ENCODE peak calls at places on chromosomes 4 and X, in six cellular contexts. N is IMR-90, R is H9, A is mesenchymal stem cell, Z is H1, S is neuronal stem cell. F is an unnamed sample.

GRCh38 chrX:113644426-113644825 is 803.8 kb upstream of the AMOT start:
- DNase-seq in S (no peak), A (peak), Z (no peak), R (no peak), N (no peak), F (no peak)

GRCh38 chr4:52824603-52825310 is 37.4 kb upstream of the RASL11B start:
- DNase-seq in R (peak), Z (no peak), S (no peak), A (peak), N (peak), F (no peak)

GRCh38 chr4:84324850-84325249 is 174.2 kb downstream of the NKX6-1 start:
- DNase-seq in R (no peak), Z (no peak), A (no peak), S (no peak), N (no peak), F (no peak)

GRCh38 chrX:34875204-34875603 is 67.4 kb upstream of the FAM47B start:
- DNase-seq in S (no peak), N (peak), Z (no peak), R (no peak), A (peak), F (no peak)

GRCh38 chrX:34146906-34147305 is 14.8 kb upstream of the FAM47A start:
- DNase-seq in S (no peak), R (no peak), A (no peak), N (no peak), Z (no peak), F (no peak)

GRCh38 chrX:37000140-37000539 is 8.0 kb upstream of the FAM47C start:
- DNase-seq in N (no peak), S (no peak), R (no peak), A (no peak), Z (no peak), F (no peak)

GRCh38 chrX:150692837-150693781 is at the start of gene MTMR1:
- DNase-seq in N (no peak), R (no peak), A (no peak), Z (no peak), S (no peak), F (no peak)

GRCh38 chr4:17097369-17097768 is 198.9 kb upstream of the LDB2 start:
- DNase-seq in R (no peak), N (no peak), Z (no peak), S (no peak), A (no peak), F (no peak)

DNA sequence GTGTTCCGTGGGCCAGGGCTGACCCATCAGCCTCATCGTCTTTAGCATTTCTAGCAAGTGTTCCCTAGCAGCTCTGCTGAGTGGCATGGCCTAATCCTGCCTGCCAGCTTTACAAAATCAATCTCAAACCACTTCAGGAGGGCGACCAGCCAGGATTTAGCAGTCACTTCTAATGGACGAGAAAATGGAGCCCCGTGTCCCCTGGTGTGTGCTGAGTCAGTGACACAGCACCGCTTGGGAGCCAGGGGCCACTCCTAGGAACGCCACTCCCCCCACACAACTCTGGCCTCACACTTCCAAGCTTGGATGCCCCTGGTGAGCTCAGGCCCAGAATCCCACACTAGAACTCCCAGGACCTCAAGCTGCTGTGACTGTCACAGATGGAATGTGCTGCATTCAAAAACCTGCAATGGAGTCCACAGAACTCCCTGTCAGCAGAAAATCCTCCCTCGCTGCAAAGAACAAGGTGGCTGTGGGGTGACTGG is 311.2 kb upstream of the GATB start:
- DNase-seq in A (no peak), R (no peak), S (no peak), N (peak), Z (no peak), F (no peak)
- H2AFZ ChIP-seq in A (no peak), R (no peak), S (no peak), N (peak), Z (no peak), F (no peak)

DNA sequence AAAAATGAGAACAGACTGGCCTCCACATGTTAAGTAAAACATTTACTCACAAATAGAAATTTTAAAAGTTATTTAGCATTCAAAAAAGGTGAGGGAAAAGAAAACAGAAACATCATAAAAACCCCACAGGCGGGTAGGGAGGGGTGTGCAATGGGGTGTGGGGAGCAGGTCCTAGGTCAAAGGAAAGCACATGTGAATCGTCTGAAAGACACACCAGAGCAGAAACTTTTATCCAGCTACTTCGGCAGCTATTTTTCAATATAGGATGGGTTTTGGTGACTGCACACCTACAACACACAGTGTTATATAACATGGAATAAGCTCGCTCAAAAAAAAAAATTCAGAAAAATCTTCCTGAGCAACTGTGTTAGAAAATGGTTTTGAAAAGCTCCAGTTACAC is 1.6 kb downstream of the OTUD4 start:
- DNase-seq in A (peak), R (no peak), N (no peak), S (no peak), Z (no peak), F (no peak)
- H3K4ac ChIP-seq in A (no peak), R (no peak), N (peak), S (no peak), Z (no peak), F (no peak)

GRCh38 chr4:163550869-163551267 is 56.4 kb downstream of the TMA16 start:
- DNase-seq in Z (no peak), S (no peak), N (no peak), A (no peak), R (no peak), F (no peak)
- H2AFZ ChIP-seq in Z (peak), S (no peak), N (no peak), A (no peak), R (peak), F (no peak)

GRCh38 chr4:82710202-82710929 is 88.2 kb downstream of the SCD5 start:
- DNase-seq in Z (no peak), R (peak), A (no peak), N (no peak), S (no peak), F (no peak)
- H3K4ac ChIP-seq in Z (no peak), R (no peak), A (peak), N (no peak), S (no peak), F (no peak)

GRCh38 chr4:180925800-180926199 is 1317.4 kb upstream of the TENM3 start:
- DNase-seq in A (no peak), N (peak), R (no peak), S (no peak), Z (no peak), F (peak)

GRCh38 chr4:180926277-180926676 is 1316.9 kb upstream of the TENM3 start:
- DNase-seq in N (no peak), S (no peak), Z (no peak), A (no peak), R (peak), F (no peak)

DNA sequence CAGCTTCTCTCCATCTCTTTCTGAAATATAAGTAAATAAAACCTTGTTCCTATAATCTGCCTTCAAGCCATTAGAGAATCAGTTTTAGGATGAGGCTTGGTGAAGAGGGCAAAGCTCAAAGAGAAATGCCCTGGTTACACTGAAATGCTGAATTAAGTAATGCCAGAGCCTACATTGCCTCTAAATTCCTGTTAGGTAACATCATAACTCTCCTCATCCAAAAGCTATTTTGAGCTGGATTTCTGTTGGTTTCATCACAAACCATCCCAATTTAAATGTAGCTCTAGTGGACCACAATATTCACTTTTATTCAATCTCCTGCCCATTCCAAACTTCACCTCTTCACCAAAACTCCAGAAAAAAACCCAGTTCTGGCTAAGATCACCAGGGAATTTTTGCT is 1319.7 kb upstream of the TENM3 start:
- DNase-seq in S (no peak), Z (no peak), N (peak), A (peak), R (no peak), F (peak)
- H2AFZ ChIP-seq in S (no peak), Z (no peak), N (no peak), A (no peak), R (no peak), F (no peak)

GRCh38 chrX:274904-275475 is 6.2 kb upstream of the PLCXD1 start:
- DNase-seq in N (no peak), Z (peak), R (peak), A (peak), S (peak), F (no peak)

GRCh38 chrX:275967-276587 is 5.1 kb upstream of the PLCXD1 start:
- DNase-seq in S (peak), N (peak), R (peak), A (peak), Z (peak), F (peak)

GRCh38 chrX:270848-271367 is 10.3 kb upstream of the PLCXD1 start:
- DNase-seq in R (peak), A (no peak), N (no peak), S (no peak), Z (no peak), F (no peak)

GRCh38 chrX:276588-277171 is 4.5 kb upstream of the PLCXD1 start:
- DNase-seq in N (peak), A (peak), R (no peak), Z (no peak), S (no peak), F (peak)

DNA sequence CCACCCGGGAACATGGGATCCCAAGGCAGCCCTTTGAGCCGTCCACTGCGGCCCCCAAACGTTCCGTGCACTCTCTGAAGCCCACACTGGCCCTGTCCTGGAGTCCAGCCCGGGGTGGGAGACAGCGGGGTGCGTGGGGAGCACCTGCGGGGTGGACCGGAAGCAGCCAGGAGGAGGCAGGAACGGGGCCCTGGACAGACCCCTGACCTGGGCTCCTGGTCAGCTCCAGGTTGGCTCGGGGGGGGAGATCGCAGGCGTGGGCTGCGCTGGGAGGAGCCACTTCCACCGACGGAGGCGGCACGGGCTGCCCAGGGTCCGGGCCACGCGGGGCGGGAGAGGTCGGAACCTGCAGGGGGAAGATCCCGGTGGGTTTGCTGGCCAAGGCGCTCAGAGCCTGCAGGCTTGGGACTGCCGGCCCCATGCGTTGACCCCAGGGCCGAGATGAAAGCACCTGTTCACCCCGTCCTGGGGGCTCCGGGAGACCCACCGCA is 5.7 kb upstream of the PLCXD1 start:
- DNase-seq in Z (peak), A (no peak), R (no peak), N (no peak), S (no peak), F (no peak)
- H3K4ac ChIP-seq in Z (peak), A (no peak), R (no peak), N (no peak), S (peak), F (peak)